ENCODE peak calls at places on chromosome 7, in four cellular contexts. F is Caco-2; K is CD8-positive, alpha-beta T cell; R is WTC11. G is an unnamed sample.

GRCh38 chr7:12893292-12893691 is 205.9 kb downstream of the ARL4A start:
- DNase-seq in F (no peak), K (no peak), R (no peak), G (no peak)

GRCh38 chr7:15305002-15305600 is 256.7 kb downstream of the AGMO start:
- DNase-seq in R (peak), F (peak), K (no peak), G (peak)

GRCh38 chr7:133386204-133386603 is 133.3 kb downstream of the EXOC4 start:
- DNase-seq in F (no peak), K (no peak), R (peak), G (no peak)

GRCh38 chr7:82616059-82616723 is 172.6 kb upstream of the CACNA2D1 start:
- DNase-seq in F (no peak), K (no peak), R (no peak), G (no peak)

GRCh38 chr7:140033036-140033435 is 29.7 kb downstream of the PARP12 start:
- DNase-seq in R (no peak), K (no peak), F (no peak), G (no peak)

GRCh38 chr7:2635810-2636701 is 4.3 kb downstream of the TTYH3 start:
- DNase-seq in F (no peak), R (no peak), K (no peak), G (no peak)

GRCh38 chr7:85090919-85091567 is 95.8 kb downstream of the SEMA3D start:
- DNase-seq in R (no peak), K (no peak), F (no peak), G (no peak)

GRCh38 chr7:91567111-91568012 is 303.1 kb downstream of the FZD1 start:
- DNase-seq in R (no peak), K (no peak), F (no peak), G (no peak)

GRCh38 chr7:140564643-140565042 is 76.0 kb downstream of the DENND2A start:
- DNase-seq in K (no peak), F (no peak), R (no peak), G (peak)

GRCh38 chr7:375491-375821 is 85.5 kb downstream of the FOXL3 start:
- DNase-seq in F (no peak), K (no peak), R (peak), G (no peak)

GRCh38 chr7:36153571-36154097 is 580 bp downstream of the EEPD1 start:
- DNase-seq in F (peak), K (peak), R (no peak), G (peak)

GRCh38 chr7:27112960-27113949 is 10.8 kb upstream of the HOXA2 start:
- DNase-seq in R (peak), F (peak), K (no peak), G (peak)

DNA sequence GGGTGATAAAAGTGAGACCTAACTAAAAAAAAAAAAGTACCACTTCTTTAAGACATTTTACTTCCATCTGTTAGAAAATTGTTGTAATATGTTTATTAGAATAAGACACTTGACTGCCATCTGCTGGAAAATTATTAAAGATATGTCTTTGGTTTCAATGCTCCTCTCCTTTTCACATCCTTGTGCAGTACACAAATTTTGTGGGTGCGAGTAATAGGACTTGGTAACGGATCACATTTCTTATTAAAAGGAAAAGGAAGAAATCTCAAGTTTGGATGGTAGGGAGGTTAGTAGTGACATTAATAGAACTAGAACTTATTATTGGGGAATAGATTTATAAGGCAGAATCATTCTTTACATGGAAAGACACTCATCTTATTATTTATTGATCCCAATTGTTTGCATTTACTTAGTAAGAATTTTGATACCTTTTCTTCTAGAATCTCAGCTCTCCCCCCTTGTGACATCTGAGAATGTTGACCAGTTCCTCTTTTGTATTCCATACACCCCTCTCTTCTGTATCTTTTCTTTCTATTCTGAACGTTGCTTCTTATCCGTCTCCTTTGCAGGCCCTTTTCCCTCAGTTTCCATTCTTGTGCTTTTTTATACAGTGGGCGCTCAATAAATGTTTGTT is 43.0 kb upstream of the RPA3 start:
- DNase-seq in F (peak), K (no peak), R (no peak), G (no peak)
- TF ChIP-seq CTCF in F (peak), K (peak), R (no peak), G (no peak)

DNA sequence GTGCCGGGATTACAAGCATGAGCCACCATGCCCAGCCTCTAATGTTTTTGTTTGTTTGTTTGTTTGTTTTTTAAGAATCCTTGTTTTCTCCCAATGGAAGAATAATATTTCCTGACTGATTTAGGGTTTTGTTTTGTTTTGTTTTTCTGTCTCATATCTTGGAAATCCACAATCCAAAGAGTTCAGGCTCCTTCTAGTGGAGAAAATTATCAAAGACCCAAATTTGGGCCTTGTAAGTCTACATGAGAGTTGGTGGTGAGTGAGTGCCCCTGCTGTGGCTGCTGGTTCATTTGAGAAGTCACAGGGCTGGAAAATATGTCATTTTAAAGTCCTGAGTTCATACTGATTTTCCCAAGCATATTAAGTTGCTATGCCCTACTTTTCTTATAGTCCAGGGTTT is 33.5 kb upstream of the KLHL7 start:
- DNase-seq in R (no peak), K (no peak), F (no peak), G (no peak)
- TF ChIP-seq CTCF in R (no peak), K (no peak), F (no peak), G (no peak)

DNA sequence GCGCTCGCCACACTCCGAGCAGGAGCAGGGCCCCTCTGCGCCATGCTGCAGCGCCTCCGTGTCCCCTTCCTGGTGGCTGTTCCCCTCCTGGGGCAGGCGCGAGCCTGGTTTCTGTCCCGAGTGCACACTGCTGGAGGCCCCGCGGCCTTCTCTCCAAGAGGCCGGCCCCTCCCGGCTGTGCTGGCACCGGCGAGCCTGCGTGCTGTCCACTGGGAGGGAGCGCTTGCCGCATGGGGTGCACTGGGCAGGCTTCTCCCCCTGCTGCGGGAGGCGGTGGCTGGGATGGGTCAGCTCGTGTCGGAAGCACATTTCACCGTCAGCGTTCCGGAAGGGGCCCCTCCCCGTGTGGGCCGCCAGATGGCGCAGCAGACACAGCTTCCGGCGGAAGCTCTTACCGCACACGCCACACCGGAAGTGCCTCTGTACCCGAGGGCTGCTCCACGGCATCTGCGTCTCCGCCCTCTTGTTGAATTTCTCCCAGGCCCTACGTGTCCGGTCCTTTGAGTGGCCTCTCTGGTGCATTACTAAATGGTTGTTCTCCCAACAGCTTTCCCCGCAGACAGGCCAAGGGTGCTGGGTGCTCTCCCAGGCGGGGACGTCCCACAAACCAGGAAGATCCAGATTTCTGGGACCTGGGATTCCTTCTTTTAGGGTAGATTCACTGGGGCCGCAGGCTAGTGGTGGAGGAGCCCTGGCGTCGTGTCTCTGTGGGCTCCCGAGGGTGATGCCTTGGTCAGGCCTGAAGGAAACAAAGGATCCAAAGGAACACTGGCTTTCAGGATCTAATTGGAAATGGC is 18.7 kb downstream of the ZNF786 start:
- DNase-seq in R (peak), F (peak), K (peak), G (no peak)
- TF ChIP-seq CTCF in R (peak), F (peak), K (no peak), G (no peak)

DNA sequence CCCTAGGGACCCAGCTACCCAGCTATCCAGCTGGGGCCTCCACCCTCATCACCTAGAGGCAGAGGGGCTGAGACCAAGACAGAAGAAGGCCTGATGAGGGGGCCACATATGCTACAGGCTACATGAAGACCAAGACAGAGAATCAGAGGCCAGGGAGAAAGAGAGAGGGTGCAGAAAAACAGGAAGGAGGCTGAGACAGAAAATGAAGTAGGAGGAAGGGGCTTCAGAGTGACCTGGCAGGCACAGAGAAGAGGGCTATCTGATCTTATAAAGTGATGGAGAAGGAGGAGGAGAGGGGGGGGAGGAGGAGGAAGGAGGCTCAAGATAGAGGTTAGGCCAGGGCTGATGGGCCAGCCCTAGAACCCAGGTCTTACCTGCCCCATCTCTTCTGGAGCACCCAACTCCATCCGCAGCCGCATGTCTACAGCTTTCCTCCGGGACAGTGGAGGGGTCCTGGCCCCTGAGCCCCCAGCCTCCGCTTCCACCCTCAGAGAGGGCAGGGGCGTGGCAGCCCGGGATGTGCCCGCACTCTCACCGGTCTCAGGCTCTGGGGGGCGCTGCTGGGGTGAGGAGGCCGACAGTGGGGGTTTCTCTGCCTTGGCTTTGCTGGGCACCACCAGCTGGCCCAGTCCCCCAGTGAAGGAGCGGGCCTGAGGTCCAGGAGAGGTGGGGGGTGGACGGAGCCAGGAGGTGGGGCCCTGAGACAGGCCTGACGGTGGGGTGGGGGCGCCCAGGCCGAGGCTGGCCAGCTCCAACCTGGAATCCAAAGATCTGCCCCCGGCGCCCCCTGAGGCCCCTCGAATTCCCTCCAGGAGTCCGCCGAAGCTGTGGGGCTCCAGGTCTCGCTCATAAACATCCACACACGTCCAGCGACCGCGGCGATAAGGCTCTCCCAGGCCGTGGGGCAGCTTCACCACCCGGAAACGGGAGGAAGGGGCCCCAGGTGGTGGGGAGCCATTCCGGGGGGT is 1.8 kb downstream of the TSC22D4 start:
- DNase-seq in K (peak), F (no peak), R (peak), G (no peak)
- TF ChIP-seq CTCF in K (peak), F (no peak), R (no peak), G (no peak)

GRCh38 chr7:127638197-127638596 is 13.8 kb upstream of the SND1 start:
- DNase-seq in K (no peak), R (no peak), F (no peak), G (no peak)
- TF ChIP-seq CTCF in K (no peak), R (no peak), F (no peak), G (no peak)

DNA sequence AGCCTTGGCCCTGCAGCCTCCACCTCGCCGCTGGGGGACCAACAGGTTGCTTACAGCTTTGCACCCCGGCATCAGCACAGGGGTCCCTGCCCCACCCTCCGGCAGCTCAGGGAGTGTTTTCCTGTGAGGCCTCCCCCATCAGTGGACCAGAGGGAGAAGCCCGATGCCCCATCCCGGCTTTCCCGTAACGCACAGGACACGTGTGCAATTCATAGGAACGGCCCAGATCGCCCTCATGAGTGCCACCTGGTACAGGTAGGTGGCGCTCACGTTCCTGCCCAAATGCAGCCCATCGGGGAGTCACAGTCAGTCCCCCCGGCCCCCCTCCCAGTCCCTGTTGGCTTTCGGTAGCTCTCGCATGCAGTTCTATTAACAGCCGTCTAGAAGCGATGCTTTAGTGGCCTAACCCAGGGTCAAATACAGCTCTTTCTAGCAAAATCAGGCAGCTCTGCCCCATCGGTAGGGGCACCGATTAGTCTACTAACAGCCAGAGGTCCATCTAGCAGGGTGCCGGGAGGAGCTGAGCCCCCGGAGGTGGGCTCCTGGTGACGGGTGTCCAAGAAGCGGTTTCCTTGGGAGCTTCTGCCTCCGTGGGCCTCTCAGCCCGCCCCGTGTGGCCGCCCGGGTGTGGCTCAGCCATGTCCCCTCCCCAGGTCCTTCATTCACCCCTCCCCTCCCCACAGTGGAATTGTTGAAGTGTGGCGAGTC is 48.4 kb upstream of the GTF2IRD1 start:
- DNase-seq in K (no peak), F (peak), R (peak), G (no peak)
- TF ChIP-seq CTCF in K (no peak), F (peak), R (peak), G (peak)

DNA sequence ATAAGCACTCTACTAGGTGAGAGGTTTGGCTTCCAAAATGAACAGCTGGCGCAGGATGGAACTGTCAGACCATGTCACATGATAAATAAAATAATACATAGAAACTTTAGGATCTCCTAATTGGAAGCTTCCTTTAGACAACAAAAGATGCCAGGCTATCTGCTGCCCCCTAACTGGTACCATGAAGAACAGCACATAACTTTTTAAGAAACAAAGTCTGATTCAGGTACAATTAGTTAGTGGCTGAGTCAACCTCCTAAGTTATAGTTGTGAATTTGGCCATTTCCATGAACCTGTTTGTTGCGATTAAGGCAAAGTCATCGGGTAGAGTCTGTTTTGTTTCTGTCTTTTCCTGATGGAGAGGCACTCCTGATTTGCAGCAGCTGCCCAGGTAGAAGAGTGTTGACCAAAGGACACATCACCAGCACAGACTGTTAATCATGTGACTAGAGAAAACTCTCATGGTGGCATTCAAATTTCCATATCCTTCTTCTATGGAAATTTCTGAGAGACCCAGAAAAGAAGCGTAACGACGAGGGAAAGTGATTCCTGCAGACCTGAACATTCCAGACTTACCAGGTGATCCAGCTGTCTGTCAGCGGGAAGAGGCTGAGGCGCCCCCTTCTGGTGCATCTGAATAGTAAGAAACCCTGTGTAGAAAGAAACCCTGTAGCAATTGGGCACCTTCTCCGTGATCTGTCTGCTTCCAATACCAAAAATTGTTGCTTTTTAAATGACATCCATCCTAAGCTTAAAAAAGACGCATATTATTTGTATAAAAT is 8.6 kb upstream of the INHBA start:
- DNase-seq in K (no peak), F (peak), R (peak), G (peak)
- TF ChIP-seq CTCF in K (no peak), F (peak), R (peak), G (peak)

DNA sequence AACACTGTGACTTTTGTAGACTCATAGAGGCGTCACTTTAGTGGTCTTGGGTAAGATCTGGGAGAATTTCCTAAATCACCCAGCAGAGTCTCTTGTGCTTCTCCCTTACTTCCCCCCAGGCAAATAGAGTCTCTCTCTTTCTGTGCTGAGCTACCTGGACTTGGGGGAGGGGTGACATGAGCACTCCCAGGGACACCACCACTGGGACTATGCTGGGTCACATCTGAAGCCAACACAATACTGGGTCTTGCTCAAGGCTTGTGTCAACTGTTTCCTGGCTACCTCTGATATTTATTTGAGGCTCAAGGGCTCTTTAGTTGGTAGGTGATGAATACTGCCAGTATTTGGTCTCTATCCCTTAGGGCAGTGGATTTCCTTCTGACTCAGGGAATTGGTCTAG is 214.6 kb upstream of the TPK1 start:
- DNase-seq in R (no peak), F (no peak), K (no peak), G (no peak)
- TF ChIP-seq CTCF in R (no peak), F (no peak), K (no peak), G (no peak)

GRCh38 chr7:126424985-126425384 is 827.8 kb downstream of the GRM8 start:
- DNase-seq in F (no peak), K (no peak), R (no peak), G (no peak)
- TF ChIP-seq CTCF in F (no peak), K (no peak), R (no peak), G (no peak)